ENCODE peak calls at places on chromosomes 11 and 22, in seven cellular contexts. One of them, this sample, is unnamed.

GRCh38 chr11:117827521-117828511 is 3.3 kb upstream of the FXYD2 start:
- DNase-seq in NCI-H774: no peak
- DNase-seq in effector memory CD8-positive, alpha-beta T cell: no peak
- DNase-seq in NCI-H1092 treated with DMSO at 0.1 percent for 48 hours: no peak
- DNase-seq in kidney: peak
- DNase-seq in WERI-Rb-1: peak
- DNase-seq in pulmonary artery endothelial cell: no peak
- DNase-seq in this sample: peak

GRCh38 chr11:12079726-12080556 is 30.4 kb upstream of the MICAL2 start:
- DNase-seq in WERI-Rb-1: no peak
- DNase-seq in NCI-H1092 treated with DMSO at 0.1 percent for 48 hours: no peak
- DNase-seq in effector memory CD8-positive, alpha-beta T cell: no peak
- DNase-seq in NCI-H774: no peak
- DNase-seq in kidney: peak
- DNase-seq in pulmonary artery endothelial cell: peak
- DNase-seq in this sample: no peak

GRCh38 chr11:114208371-114208770 is 87.8 kb upstream of the NNMT start:
- DNase-seq in kidney: no peak
- DNase-seq in NCI-H774: no peak
- DNase-seq in WERI-Rb-1: no peak
- DNase-seq in effector memory CD8-positive, alpha-beta T cell: peak
- DNase-seq in pulmonary artery endothelial cell: no peak
- DNase-seq in NCI-H1092 treated with DMSO at 0.1 percent for 48 hours: no peak
- DNase-seq in this sample: no peak

GRCh38 chr11:128467610-128468041 is 119.7 kb downstream of the ETS1 start:
- DNase-seq in NCI-H1092 treated with DMSO at 0.1 percent for 48 hours: no peak
- DNase-seq in NCI-H774: no peak
- DNase-seq in effector memory CD8-positive, alpha-beta T cell: no peak
- DNase-seq in kidney: peak
- DNase-seq in WERI-Rb-1: no peak
- DNase-seq in pulmonary artery endothelial cell: no peak
- DNase-seq in this sample: no peak

GRCh38 chr11:8002676-8003075 is 15.5 kb downstream of the EIF3F start:
- DNase-seq in kidney: no peak
- DNase-seq in NCI-H1092 treated with DMSO at 0.1 percent for 48 hours: no peak
- DNase-seq in effector memory CD8-positive, alpha-beta T cell: no peak
- DNase-seq in WERI-Rb-1: no peak
- DNase-seq in NCI-H774: no peak
- DNase-seq in pulmonary artery endothelial cell: no peak
- DNase-seq in this sample: no peak

GRCh38 chr11:112336356-112336886 is 75.8 kb upstream of the PLET1 start:
- DNase-seq in effector memory CD8-positive, alpha-beta T cell: no peak
- DNase-seq in pulmonary artery endothelial cell: no peak
- DNase-seq in NCI-H1092 treated with DMSO at 0.1 percent for 48 hours: no peak
- DNase-seq in kidney: no peak
- DNase-seq in WERI-Rb-1: no peak
- DNase-seq in NCI-H774: no peak
- DNase-seq in this sample: no peak

GRCh38 chr11:72703281-72704008 is 29.2 kb upstream of the PDE2A start:
- DNase-seq in pulmonary artery endothelial cell: no peak
- DNase-seq in effector memory CD8-positive, alpha-beta T cell: no peak
- DNase-seq in NCI-H774: no peak
- DNase-seq in kidney: peak
- DNase-seq in NCI-H1092 treated with DMSO at 0.1 percent for 48 hours: no peak
- DNase-seq in WERI-Rb-1: peak
- DNase-seq in this sample: no peak

GRCh38 chr11:9861860-9862725 is 198.2 kb downstream of the SWAP70 start:
- DNase-seq in WERI-Rb-1: peak
- DNase-seq in NCI-H1092 treated with DMSO at 0.1 percent for 48 hours: peak
- DNase-seq in effector memory CD8-positive, alpha-beta T cell: peak
- DNase-seq in kidney: no peak
- DNase-seq in NCI-H774: peak
- DNase-seq in pulmonary artery endothelial cell: no peak
- DNase-seq in this sample: no peak

GRCh38 chr22:47382164-47382890 is 619.9 kb downstream of the TBC1D22A start:
- DNase-seq in pulmonary artery endothelial cell: no peak
- DNase-seq in kidney: peak
- DNase-seq in NCI-H774: no peak
- DNase-seq in WERI-Rb-1: no peak
- DNase-seq in effector memory CD8-positive, alpha-beta T cell: no peak
- DNase-seq in NCI-H1092 treated with DMSO at 0.1 percent for 48 hours: no peak
- DNase-seq in this sample: no peak

GRCh38 chr22:26885441-26886261 is 228.3 kb downstream of the MIAT start:
- DNase-seq in kidney: no peak
- DNase-seq in NCI-H774: no peak
- DNase-seq in effector memory CD8-positive, alpha-beta T cell: no peak
- DNase-seq in NCI-H1092 treated with DMSO at 0.1 percent for 48 hours: no peak
- DNase-seq in pulmonary artery endothelial cell: no peak
- DNase-seq in WERI-Rb-1: no peak
- DNase-seq in this sample: no peak

GRCh38 chr22:39474351-39474991 is 17.7 kb downstream of the MGAT3 start:
- DNase-seq in kidney: peak
- DNase-seq in pulmonary artery endothelial cell: no peak
- DNase-seq in NCI-H774: no peak
- DNase-seq in WERI-Rb-1: no peak
- DNase-seq in NCI-H1092 treated with DMSO at 0.1 percent for 48 hours: no peak
- DNase-seq in effector memory CD8-positive, alpha-beta T cell: no peak
- DNase-seq in this sample: no peak

GRCh38 chr11:121198491-121198890 is 94.1 kb upstream of the SC5D start:
- DNase-seq in NCI-H1092 treated with DMSO at 0.1 percent for 48 hours: no peak
- DNase-seq in NCI-H774: no peak
- DNase-seq in pulmonary artery endothelial cell: no peak
- DNase-seq in WERI-Rb-1: no peak
- DNase-seq in effector memory CD8-positive, alpha-beta T cell: no peak
- DNase-seq in kidney: no peak
- DNase-seq in this sample: no peak

GRCh38 chr11:26030419-26030818 is 301.5 kb upstream of the ANO3 start:
- DNase-seq in NCI-H774: no peak
- DNase-seq in NCI-H1092 treated with DMSO at 0.1 percent for 48 hours: no peak
- DNase-seq in kidney: no peak
- DNase-seq in effector memory CD8-positive, alpha-beta T cell: no peak
- DNase-seq in pulmonary artery endothelial cell: no peak
- DNase-seq in WERI-Rb-1: no peak
- DNase-seq in this sample: no peak

GRCh38 chr11:67698247-67698646 is 23.8 kb upstream of the ALDH3B2 start:
- DNase-seq in kidney: no peak
- DNase-seq in WERI-Rb-1: peak
- DNase-seq in NCI-H1092 treated with DMSO at 0.1 percent for 48 hours: no peak
- DNase-seq in NCI-H774: no peak
- DNase-seq in effector memory CD8-positive, alpha-beta T cell: no peak
- DNase-seq in pulmonary artery endothelial cell: no peak
- DNase-seq in this sample: no peak

GRCh38 chr11:1699771-1700170 is 2.8 kb downstream of the KRTAP5-6 start:
- DNase-seq in NCI-H1092 treated with DMSO at 0.1 percent for 48 hours: no peak
- DNase-seq in WERI-Rb-1: no peak
- DNase-seq in pulmonary artery endothelial cell: no peak
- DNase-seq in kidney: no peak
- DNase-seq in effector memory CD8-positive, alpha-beta T cell: no peak
- DNase-seq in NCI-H774: no peak
- DNase-seq in this sample: no peak

GRCh38 chr11:13294771-13295579 is 17.4 kb downstream of the BMAL1 start:
- DNase-seq in pulmonary artery endothelial cell: no peak
- DNase-seq in NCI-H1092 treated with DMSO at 0.1 percent for 48 hours: peak
- DNase-seq in WERI-Rb-1: no peak
- DNase-seq in effector memory CD8-positive, alpha-beta T cell: no peak
- DNase-seq in kidney: no peak
- DNase-seq in NCI-H774: no peak
- DNase-seq in this sample: no peak

GRCh38 chr11:86193297-86194095 is 51.1 kb upstream of the EED start:
- DNase-seq in NCI-H774: peak
- DNase-seq in effector memory CD8-positive, alpha-beta T cell: peak
- DNase-seq in WERI-Rb-1: peak
- DNase-seq in NCI-H1092 treated with DMSO at 0.1 percent for 48 hours: peak
- DNase-seq in pulmonary artery endothelial cell: peak
- DNase-seq in kidney: peak
- DNase-seq in this sample: peak

GRCh38 chr11:44372989-44373388 is 63.0 kb upstream of the ALX4 start:
- DNase-seq in effector memory CD8-positive, alpha-beta T cell: no peak
- DNase-seq in pulmonary artery endothelial cell: no peak
- DNase-seq in kidney: no peak
- DNase-seq in NCI-H774: no peak
- DNase-seq in NCI-H1092 treated with DMSO at 0.1 percent for 48 hours: no peak
- DNase-seq in WERI-Rb-1: no peak
- DNase-seq in this sample: no peak

GRCh38 chr22:44735518-44736428 is 16.6 kb upstream of the ARHGAP8 start:
- DNase-seq in WERI-Rb-1: peak
- DNase-seq in NCI-H774: no peak
- DNase-seq in pulmonary artery endothelial cell: no peak
- DNase-seq in kidney: peak
- DNase-seq in NCI-H1092 treated with DMSO at 0.1 percent for 48 hours: no peak
- DNase-seq in effector memory CD8-positive, alpha-beta T cell: peak
- DNase-seq in this sample: no peak

GRCh38 chr11:18527512-18527911 is 770 bp upstream of the TSG101 start:
- DNase-seq in NCI-H774: no peak
- DNase-seq in WERI-Rb-1: no peak
- DNase-seq in effector memory CD8-positive, alpha-beta T cell: no peak
- DNase-seq in pulmonary artery endothelial cell: no peak
- DNase-seq in kidney: no peak
- DNase-seq in NCI-H1092 treated with DMSO at 0.1 percent for 48 hours: peak
- DNase-seq in this sample: no peak

GRCh38 chr11:116335078-116335477 is 437.7 kb downstream of the BUD13 start:
- DNase-seq in kidney: no peak
- DNase-seq in WERI-Rb-1: no peak
- DNase-seq in NCI-H1092 treated with DMSO at 0.1 percent for 48 hours: no peak
- DNase-seq in NCI-H774: no peak
- DNase-seq in effector memory CD8-positive, alpha-beta T cell: no peak
- DNase-seq in pulmonary artery endothelial cell: no peak
- DNase-seq in this sample: no peak

GRCh38 chr11:76302707-76303395 is 78.1 kb downstream of the THAP12 start:
- DNase-seq in effector memory CD8-positive, alpha-beta T cell: no peak
- DNase-seq in pulmonary artery endothelial cell: no peak
- DNase-seq in kidney: no peak
- DNase-seq in NCI-H774: no peak
- DNase-seq in WERI-Rb-1: no peak
- DNase-seq in NCI-H1092 treated with DMSO at 0.1 percent for 48 hours: no peak
- DNase-seq in this sample: no peak

GRCh38 chr11:122750047-122750446 is 88.3 kb upstream of the CRTAM start:
- DNase-seq in NCI-H1092 treated with DMSO at 0.1 percent for 48 hours: no peak
- DNase-seq in effector memory CD8-positive, alpha-beta T cell: no peak
- DNase-seq in kidney: no peak
- DNase-seq in NCI-H774: no peak
- DNase-seq in WERI-Rb-1: no peak
- DNase-seq in pulmonary artery endothelial cell: no peak
- DNase-seq in this sample: no peak

GRCh38 chr22:28670691-28671261 is 8.9 kb downstream of the TTC28 start:
- DNase-seq in pulmonary artery endothelial cell: no peak
- DNase-seq in NCI-H1092 treated with DMSO at 0.1 percent for 48 hours: no peak
- DNase-seq in NCI-H774: no peak
- DNase-seq in effector memory CD8-positive, alpha-beta T cell: no peak
- DNase-seq in kidney: no peak
- DNase-seq in WERI-Rb-1: no peak
- DNase-seq in this sample: no peak

GRCh38 chr22:42717197-42717967 is 3.3 kb downstream of the A4GALT start:
- DNase-seq in NCI-H774: no peak
- DNase-seq in pulmonary artery endothelial cell: no peak
- DNase-seq in kidney: no peak
- DNase-seq in NCI-H1092 treated with DMSO at 0.1 percent for 48 hours: no peak
- DNase-seq in effector memory CD8-positive, alpha-beta T cell: no peak
- DNase-seq in WERI-Rb-1: peak
- DNase-seq in this sample: peak

GRCh38 chr22:40196628-40197027 is 18.9 kb downstream of the TNRC6B start:
- DNase-seq in pulmonary artery endothelial cell: peak
- DNase-seq in WERI-Rb-1: no peak
- DNase-seq in NCI-H774: no peak
- DNase-seq in NCI-H1092 treated with DMSO at 0.1 percent for 48 hours: no peak
- DNase-seq in effector memory CD8-positive, alpha-beta T cell: no peak
- DNase-seq in kidney: no peak
- DNase-seq in this sample: no peak

GRCh38 chr11:121625784-121626506 is 173.2 kb upstream of the SORL1-AS1 start:
- DNase-seq in NCI-H774: no peak
- DNase-seq in pulmonary artery endothelial cell: no peak
- DNase-seq in kidney: no peak
- DNase-seq in NCI-H1092 treated with DMSO at 0.1 percent for 48 hours: no peak
- DNase-seq in WERI-Rb-1: no peak
- DNase-seq in effector memory CD8-positive, alpha-beta T cell: no peak
- DNase-seq in this sample: no peak

This sample was measured in DMS153.